ENCODE peak calls at places on chromosome 2, in six cellular contexts. One of them, this sample, is unnamed. For H3K4me1, the result is how much of the 10 kb centered on the place peaks cover.

GRCh38 chr2:7034313-7034712 is 117.1 kb downstream of the RNF144A start:
- DNase-seq in SK-N-SH: peak
- DNase-seq in neuronal stem cell: no peak
- DNase-seq in mammary epithelial cell: no peak
- DNase-seq in fibroblast of lung: peak
- DNase-seq in K562: no peak
- DNase-seq in this sample: peak

GRCh38 chr2:27350106-27350693 is 6.4 kb downstream of the GTF3C2 start:
- DNase-seq in SK-N-SH: no peak
- DNase-seq in neuronal stem cell: no peak
- DNase-seq in mammary epithelial cell: no peak
- DNase-seq in fibroblast of lung: no peak
- DNase-seq in K562: no peak
- DNase-seq in this sample: no peak

GRCh38 chr2:170375192-170375591 is 197.2 kb downstream of the MYO3B start:
- DNase-seq in SK-N-SH: no peak
- DNase-seq in neuronal stem cell: no peak
- DNase-seq in mammary epithelial cell: peak
- DNase-seq in fibroblast of lung: no peak
- DNase-seq in K562: no peak
- DNase-seq in this sample: no peak

GRCh38 chr2:226656367-226656766 is 143.3 kb downstream of the IRS1 start:
- DNase-seq in SK-N-SH: no peak
- DNase-seq in neuronal stem cell: no peak
- DNase-seq in mammary epithelial cell: no peak
- DNase-seq in fibroblast of lung: peak
- DNase-seq in K562: no peak
- DNase-seq in this sample: no peak

GRCh38 chr2:101754613-101755012 is 57.1 kb downstream of the MAP4K4 start:
- DNase-seq in SK-N-SH: no peak
- DNase-seq in neuronal stem cell: no peak
- DNase-seq in mammary epithelial cell: peak
- DNase-seq in fibroblast of lung: peak
- DNase-seq in K562: no peak
- DNase-seq in this sample: no peak

GRCh38 chr2:223203971-223204370 is 152.0 kb downstream of the KCNE4 start:
- DNase-seq in SK-N-SH: no peak
- DNase-seq in neuronal stem cell: no peak
- DNase-seq in mammary epithelial cell: peak
- DNase-seq in fibroblast of lung: peak
- DNase-seq in K562: no peak
- DNase-seq in this sample: no peak

GRCh38 chr2:242041816-242042215 is 172.3 kb downstream of the RTP5 start:
- DNase-seq in SK-N-SH: no peak
- DNase-seq in neuronal stem cell: no peak
- DNase-seq in mammary epithelial cell: no peak
- DNase-seq in fibroblast of lung: no peak
- DNase-seq in K562: no peak
- DNase-seq in this sample: no peak

GRCh38 chr2:113240150-113240914 is 38.4 kb downstream of the PAX8 start:
- DNase-seq in SK-N-SH: peak
- DNase-seq in neuronal stem cell: no peak
- DNase-seq in mammary epithelial cell: peak
- DNase-seq in fibroblast of lung: peak
- DNase-seq in K562: no peak
- DNase-seq in this sample: no peak

GRCh38 chr2:215269397-215270117 is 42.3 kb upstream of the ATIC start:
- DNase-seq in SK-N-SH: peak
- DNase-seq in neuronal stem cell: peak
- DNase-seq in mammary epithelial cell: peak
- DNase-seq in fibroblast of lung: peak
- DNase-seq in K562: peak
- DNase-seq in this sample: peak

GRCh38 chr2:157805519-157805918 is 70.6 kb downstream of the ACVR1 start:
- DNase-seq in SK-N-SH: no peak
- DNase-seq in neuronal stem cell: no peak
- DNase-seq in mammary epithelial cell: no peak
- DNase-seq in fibroblast of lung: no peak
- DNase-seq in K562: no peak
- DNase-seq in this sample: no peak

GRCh38 chr2:187580462-187581124 is 26.4 kb upstream of the TFPI start:
- DNase-seq in SK-N-SH: peak
- DNase-seq in neuronal stem cell: no peak
- DNase-seq in mammary epithelial cell: peak
- DNase-seq in fibroblast of lung: peak
- DNase-seq in K562: peak
- DNase-seq in this sample: peak

GRCh38 chr2:219959471-219959870 is 332.0 kb downstream of the SLC4A3 start:
- DNase-seq in SK-N-SH: no peak
- DNase-seq in neuronal stem cell: no peak
- DNase-seq in mammary epithelial cell: no peak
- DNase-seq in fibroblast of lung: no peak
- DNase-seq in K562: no peak
- DNase-seq in this sample: no peak

GRCh38 chr2:127511917-127512316 is 14.4 kb downstream of the IWS1 start:
- DNase-seq in SK-N-SH: no peak
- DNase-seq in neuronal stem cell: no peak
- DNase-seq in mammary epithelial cell: no peak
- DNase-seq in fibroblast of lung: no peak
- DNase-seq in K562: no peak
- DNase-seq in this sample: no peak
- H3K4me1 ChIP-seq in SK-N-SH: under half
- H3K4me1 ChIP-seq in neuronal stem cell: under half
- H3K4me1 ChIP-seq in mammary epithelial cell: under half
- H3K4me1 ChIP-seq in fibroblast of lung: under half
- H3K4me1 ChIP-seq in K562: under half
- H3K4me1 ChIP-seq in this sample: under half

GRCh38 chr2:9985531-9985930 is 34.0 kb downstream of the GRHL1 start:
- DNase-seq in SK-N-SH: no peak
- DNase-seq in neuronal stem cell: no peak
- DNase-seq in mammary epithelial cell: no peak
- DNase-seq in fibroblast of lung: no peak
- DNase-seq in K562: no peak
- DNase-seq in this sample: no peak
- H3K9ac ChIP-seq in SK-N-SH: no peak
- H3K9ac ChIP-seq in neuronal stem cell: no peak
- H3K9ac ChIP-seq in mammary epithelial cell: no peak
- H3K9ac ChIP-seq in fibroblast of lung: no peak
- H3K9ac ChIP-seq in K562: no peak
- H3K9ac ChIP-seq in this sample: no peak

GRCh38 chr2:65071499-65072180 is 15.4 kb downstream of the CEP68 start:
- DNase-seq in SK-N-SH: peak
- DNase-seq in neuronal stem cell: no peak
- DNase-seq in mammary epithelial cell: peak
- DNase-seq in fibroblast of lung: no peak
- DNase-seq in K562: peak
- DNase-seq in this sample: no peak
- H3K4me1 ChIP-seq in SK-N-SH: under half
- H3K4me1 ChIP-seq in neuronal stem cell: under half
- H3K4me1 ChIP-seq in mammary epithelial cell: under half
- H3K4me1 ChIP-seq in fibroblast of lung: under half
- H3K4me1 ChIP-seq in K562: under half
- H3K4me1 ChIP-seq in this sample: under half

GRCh38 chr2:199907008-199907714 is 3.9 kb upstream of the C2orf69 start:
- DNase-seq in SK-N-SH: no peak
- DNase-seq in neuronal stem cell: no peak
- DNase-seq in mammary epithelial cell: no peak
- DNase-seq in fibroblast of lung: no peak
- DNase-seq in K562: no peak
- DNase-seq in this sample: no peak

GRCh38 chr2:199911877-199912161 is 726 bp downstream of the C2orf69 start:
- DNase-seq in SK-N-SH: no peak
- DNase-seq in neuronal stem cell: no peak
- DNase-seq in mammary epithelial cell: no peak
- DNase-seq in fibroblast of lung: no peak
- DNase-seq in K562: no peak
- DNase-seq in this sample: no peak

GRCh38 chr2:199914372-199914958 is 3.4 kb downstream of the C2orf69 start:
- DNase-seq in SK-N-SH: no peak
- DNase-seq in neuronal stem cell: no peak
- DNase-seq in mammary epithelial cell: no peak
- DNase-seq in fibroblast of lung: no peak
- DNase-seq in K562: no peak
- DNase-seq in this sample: no peak

GRCh38 chr2:199911052-199911876 is at the start of gene C2orf69:
- DNase-seq in SK-N-SH: peak
- DNase-seq in neuronal stem cell: peak
- DNase-seq in mammary epithelial cell: peak
- DNase-seq in fibroblast of lung: peak
- DNase-seq in K562: peak
- DNase-seq in this sample: peak

GRCh38 chr2:199910338-199911051 is 598 bp upstream of the C2orf69 start:
- DNase-seq in SK-N-SH: no peak
- DNase-seq in neuronal stem cell: no peak
- DNase-seq in mammary epithelial cell: no peak
- DNase-seq in fibroblast of lung: no peak
- DNase-seq in K562: no peak
- DNase-seq in this sample: no peak
- H3K9ac ChIP-seq in SK-N-SH: peak
- H3K9ac ChIP-seq in neuronal stem cell: no peak
- H3K9ac ChIP-seq in mammary epithelial cell: peak
- H3K9ac ChIP-seq in fibroblast of lung: no peak
- H3K9ac ChIP-seq in K562: no peak
- H3K9ac ChIP-seq in this sample: peak

DNA sequence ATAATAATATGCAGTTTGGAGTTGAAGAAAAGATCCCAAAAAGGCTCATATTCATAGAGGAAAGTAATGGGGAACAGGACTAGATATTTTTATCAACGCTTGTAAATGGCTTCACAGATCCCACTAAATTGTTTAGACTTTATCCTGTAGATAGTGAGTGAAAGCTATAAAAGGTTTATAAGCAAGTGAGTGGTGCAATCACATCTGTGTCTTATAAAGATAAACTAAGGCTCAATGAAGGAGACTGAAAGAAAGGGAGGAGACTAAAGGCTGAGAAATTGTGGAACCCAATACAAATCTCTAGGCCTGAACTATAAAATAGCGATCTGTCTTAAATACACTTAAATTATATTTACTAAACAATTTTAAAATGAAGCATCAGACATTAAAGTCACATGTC is 7.7 kb downstream of the SP3 start:
- DNase-seq in SK-N-SH: no peak
- DNase-seq in neuronal stem cell: no peak
- DNase-seq in mammary epithelial cell: no peak
- DNase-seq in fibroblast of lung: peak
- DNase-seq in K562: no peak
- DNase-seq in this sample: no peak
- H3K4me1 ChIP-seq in SK-N-SH: under half
- H3K4me1 ChIP-seq in neuronal stem cell: under half
- H3K4me1 ChIP-seq in mammary epithelial cell: under half
- H3K4me1 ChIP-seq in fibroblast of lung: under half
- H3K4me1 ChIP-seq in K562: under half
- H3K4me1 ChIP-seq in this sample: under half

GRCh38 chr2:46335966-46336436 is 38.8 kb downstream of the EPAS1 start:
- DNase-seq in SK-N-SH: no peak
- DNase-seq in neuronal stem cell: no peak
- DNase-seq in mammary epithelial cell: no peak
- DNase-seq in fibroblast of lung: no peak
- DNase-seq in K562: no peak
- DNase-seq in this sample: no peak
- H3K9ac ChIP-seq in SK-N-SH: peak
- H3K9ac ChIP-seq in neuronal stem cell: no peak
- H3K9ac ChIP-seq in mammary epithelial cell: no peak
- H3K9ac ChIP-seq in fibroblast of lung: peak
- H3K9ac ChIP-seq in K562: no peak
- H3K9ac ChIP-seq in this sample: no peak

GRCh38 chr2:134667081-134667480 is 51.7 kb downstream of the TMEM163 start:
- DNase-seq in SK-N-SH: no peak
- DNase-seq in neuronal stem cell: no peak
- DNase-seq in mammary epithelial cell: no peak
- DNase-seq in fibroblast of lung: no peak
- DNase-seq in K562: no peak
- DNase-seq in this sample: no peak

GRCh38 chr2:134668821-134669220 is 50.0 kb downstream of the TMEM163 start:
- DNase-seq in SK-N-SH: no peak
- DNase-seq in neuronal stem cell: no peak
- DNase-seq in mammary epithelial cell: no peak
- DNase-seq in fibroblast of lung: no peak
- DNase-seq in K562: no peak
- DNase-seq in this sample: no peak

GRCh38 chr2:134665729-134666506 is 52.9 kb downstream of the TMEM163 start:
- DNase-seq in SK-N-SH: no peak
- DNase-seq in neuronal stem cell: no peak
- DNase-seq in mammary epithelial cell: no peak
- DNase-seq in fibroblast of lung: no peak
- DNase-seq in K562: no peak
- DNase-seq in this sample: no peak

GRCh38 chr2:134669731-134670669 is 48.8 kb downstream of the TMEM163 start:
- DNase-seq in SK-N-SH: no peak
- DNase-seq in neuronal stem cell: no peak
- DNase-seq in mammary epithelial cell: no peak
- DNase-seq in fibroblast of lung: no peak
- DNase-seq in K562: no peak
- DNase-seq in this sample: no peak

GRCh38 chr2:134667541-134667940 is 51.3 kb downstream of the TMEM163 start:
- DNase-seq in SK-N-SH: no peak
- DNase-seq in neuronal stem cell: no peak
- DNase-seq in mammary epithelial cell: no peak
- DNase-seq in fibroblast of lung: no peak
- DNase-seq in K562: no peak
- DNase-seq in this sample: no peak
- H3K4me1 ChIP-seq in SK-N-SH: under half
- H3K4me1 ChIP-seq in neuronal stem cell: under half
- H3K4me1 ChIP-seq in mammary epithelial cell: under half
- H3K4me1 ChIP-seq in fibroblast of lung: under half
- H3K4me1 ChIP-seq in K562: under half
- H3K4me1 ChIP-seq in this sample: under half

GRCh38 chr2:12554235-12555011 is 162.3 kb upstream of the TRIB2 start:
- DNase-seq in SK-N-SH: no peak
- DNase-seq in neuronal stem cell: peak
- DNase-seq in mammary epithelial cell: no peak
- DNase-seq in fibroblast of lung: no peak
- DNase-seq in K562: no peak
- DNase-seq in this sample: peak
- H3K9ac ChIP-seq in SK-N-SH: peak
- H3K9ac ChIP-seq in neuronal stem cell: no peak
- H3K9ac ChIP-seq in mammary epithelial cell: no peak
- H3K9ac ChIP-seq in fibroblast of lung: no peak
- H3K9ac ChIP-seq in K562: no peak
- H3K9ac ChIP-seq in this sample: no peak

This sample was measured in neural progenitor cell.